ENCODE peak calls at places on chromosome 19, in nine cellular contexts. One of them, this sample, is unnamed.

GRCh38 chr19:33683881-33684549 is 62.3 kb downstream of the CHST8 start:
- DNase-seq in COR-L47: no peak
- DNase-seq in NCI-H1092 treated with DMSO at 0.1 percent for 48 hours: no peak
- DNase-seq in activated CD4-positive, alpha-beta T cell treated with anti-CD3 and anti-CD28 coated beads, Interleukin-2, amount 50 U/mL, for 48 hours: peak
- DNase-seq in mesothelial cell of epicardium: peak
- DNase-seq in mesendoderm: peak
- DNase-seq in AG20443: peak
- DNase-seq in caudate nucleus: no peak
- DNase-seq in globus pallidus: no peak
- DNase-seq in this sample: no peak

GRCh38 chr19:3129112-3129511 is 6.7 kb upstream of the GNA15 start:
- DNase-seq in NCI-H1092 treated with DMSO at 0.1 percent for 48 hours: peak
- DNase-seq in AG20443: no peak
- DNase-seq in caudate nucleus: no peak
- DNase-seq in mesothelial cell of epicardium: no peak
- DNase-seq in globus pallidus: no peak
- DNase-seq in COR-L47: peak
- DNase-seq in mesendoderm: no peak
- DNase-seq in activated CD4-positive, alpha-beta T cell treated with anti-CD3 and anti-CD28 coated beads, Interleukin-2, amount 50 U/mL, for 48 hours: no peak
- DNase-seq in this sample: no peak

GRCh38 chr19:38263696-38264485 is 482 bp upstream of the SPINT2 start:
- DNase-seq in globus pallidus: no peak
- DNase-seq in activated CD4-positive, alpha-beta T cell treated with anti-CD3 and anti-CD28 coated beads, Interleukin-2, amount 50 U/mL, for 48 hours: peak
- DNase-seq in mesendoderm: peak
- DNase-seq in mesothelial cell of epicardium: peak
- DNase-seq in AG20443: peak
- DNase-seq in COR-L47: peak
- DNase-seq in NCI-H1092 treated with DMSO at 0.1 percent for 48 hours: peak
- DNase-seq in caudate nucleus: no peak
- DNase-seq in this sample: no peak

GRCh38 chr19:2469102-2469914 is 6.6 kb upstream of the GADD45B start:
- DNase-seq in globus pallidus: no peak
- DNase-seq in COR-L47: no peak
- DNase-seq in mesendoderm: peak
- DNase-seq in caudate nucleus: no peak
- DNase-seq in AG20443: peak
- DNase-seq in activated CD4-positive, alpha-beta T cell treated with anti-CD3 and anti-CD28 coated beads, Interleukin-2, amount 50 U/mL, for 48 hours: peak
- DNase-seq in NCI-H1092 treated with DMSO at 0.1 percent for 48 hours: no peak
- DNase-seq in mesothelial cell of epicardium: no peak
- DNase-seq in this sample: no peak

GRCh38 chr19:6278740-6279619 is 795 bp downstream of the MLLT1 start:
- DNase-seq in caudate nucleus: no peak
- DNase-seq in mesothelial cell of epicardium: no peak
- DNase-seq in AG20443: no peak
- DNase-seq in COR-L47: no peak
- DNase-seq in globus pallidus: no peak
- DNase-seq in mesendoderm: no peak
- DNase-seq in NCI-H1092 treated with DMSO at 0.1 percent for 48 hours: no peak
- DNase-seq in activated CD4-positive, alpha-beta T cell treated with anti-CD3 and anti-CD28 coated beads, Interleukin-2, amount 50 U/mL, for 48 hours: peak
- DNase-seq in this sample: no peak

GRCh38 chr19:16541526-16542044 is 652 bp downstream of the CHERP start:
- DNase-seq in AG20443: peak
- DNase-seq in activated CD4-positive, alpha-beta T cell treated with anti-CD3 and anti-CD28 coated beads, Interleukin-2, amount 50 U/mL, for 48 hours: no peak
- DNase-seq in caudate nucleus: no peak
- DNase-seq in globus pallidus: no peak
- DNase-seq in mesothelial cell of epicardium: no peak
- DNase-seq in COR-L47: no peak
- DNase-seq in NCI-H1092 treated with DMSO at 0.1 percent for 48 hours: no peak
- DNase-seq in mesendoderm: no peak
- DNase-seq in this sample: no peak

GRCh38 chr19:32351807-32352630 is 6.6 kb downstream of the ZNF507 start:
- DNase-seq in NCI-H1092 treated with DMSO at 0.1 percent for 48 hours: no peak
- DNase-seq in activated CD4-positive, alpha-beta T cell treated with anti-CD3 and anti-CD28 coated beads, Interleukin-2, amount 50 U/mL, for 48 hours: no peak
- DNase-seq in AG20443: no peak
- DNase-seq in mesothelial cell of epicardium: no peak
- DNase-seq in COR-L47: no peak
- DNase-seq in caudate nucleus: no peak
- DNase-seq in mesendoderm: no peak
- DNase-seq in globus pallidus: no peak
- DNase-seq in this sample: no peak

GRCh38 chr19:2113436-2114211 is 16.9 kb downstream of the IZUMO4 start:
- DNase-seq in NCI-H1092 treated with DMSO at 0.1 percent for 48 hours: no peak
- DNase-seq in caudate nucleus: no peak
- DNase-seq in AG20443: no peak
- DNase-seq in COR-L47: no peak
- DNase-seq in mesendoderm: no peak
- DNase-seq in activated CD4-positive, alpha-beta T cell treated with anti-CD3 and anti-CD28 coated beads, Interleukin-2, amount 50 U/mL, for 48 hours: no peak
- DNase-seq in mesothelial cell of epicardium: no peak
- DNase-seq in globus pallidus: no peak
- DNase-seq in this sample: no peak

GRCh38 chr19:45253396-45254027 is 2.4 kb downstream of the MARK4 start:
- DNase-seq in caudate nucleus: peak
- DNase-seq in COR-L47: no peak
- DNase-seq in NCI-H1092 treated with DMSO at 0.1 percent for 48 hours: no peak
- DNase-seq in globus pallidus: no peak
- DNase-seq in mesothelial cell of epicardium: no peak
- DNase-seq in activated CD4-positive, alpha-beta T cell treated with anti-CD3 and anti-CD28 coated beads, Interleukin-2, amount 50 U/mL, for 48 hours: no peak
- DNase-seq in mesendoderm: peak
- DNase-seq in AG20443: peak
- DNase-seq in this sample: peak

GRCh38 chr19:13861392-13861713 is 15.6 kb upstream of the NANOS3 start:
- DNase-seq in activated CD4-positive, alpha-beta T cell treated with anti-CD3 and anti-CD28 coated beads, Interleukin-2, amount 50 U/mL, for 48 hours: no peak
- DNase-seq in globus pallidus: no peak
- DNase-seq in mesendoderm: no peak
- DNase-seq in NCI-H1092 treated with DMSO at 0.1 percent for 48 hours: no peak
- DNase-seq in AG20443: no peak
- DNase-seq in COR-L47: no peak
- DNase-seq in mesothelial cell of epicardium: no peak
- DNase-seq in caudate nucleus: no peak
- DNase-seq in this sample: no peak

GRCh38 chr19:43438291-43439162 is 23.8 kb downstream of the TEX101 start:
- DNase-seq in caudate nucleus: no peak
- DNase-seq in NCI-H1092 treated with DMSO at 0.1 percent for 48 hours: no peak
- DNase-seq in mesendoderm: no peak
- DNase-seq in AG20443: peak
- DNase-seq in COR-L47: no peak
- DNase-seq in activated CD4-positive, alpha-beta T cell treated with anti-CD3 and anti-CD28 coated beads, Interleukin-2, amount 50 U/mL, for 48 hours: peak
- DNase-seq in globus pallidus: no peak
- DNase-seq in mesothelial cell of epicardium: no peak
- DNase-seq in this sample: no peak

GRCh38 chr19:19540707-19541515 is 2.8 kb downstream of the CILP2 start:
- DNase-seq in NCI-H1092 treated with DMSO at 0.1 percent for 48 hours: no peak
- DNase-seq in mesothelial cell of epicardium: no peak
- DNase-seq in mesendoderm: peak
- DNase-seq in activated CD4-positive, alpha-beta T cell treated with anti-CD3 and anti-CD28 coated beads, Interleukin-2, amount 50 U/mL, for 48 hours: peak
- DNase-seq in caudate nucleus: peak
- DNase-seq in AG20443: peak
- DNase-seq in COR-L47: no peak
- DNase-seq in globus pallidus: no peak
- DNase-seq in this sample: no peak

GRCh38 chr19:39969681-39970423 is 1.1 kb upstream of the PSMC4 start:
- DNase-seq in COR-L47: no peak
- DNase-seq in AG20443: no peak
- DNase-seq in globus pallidus: no peak
- DNase-seq in activated CD4-positive, alpha-beta T cell treated with anti-CD3 and anti-CD28 coated beads, Interleukin-2, amount 50 U/mL, for 48 hours: peak
- DNase-seq in caudate nucleus: no peak
- DNase-seq in mesothelial cell of epicardium: no peak
- DNase-seq in mesendoderm: no peak
- DNase-seq in NCI-H1092 treated with DMSO at 0.1 percent for 48 hours: no peak
- DNase-seq in this sample: no peak

GRCh38 chr19:6383188-6383587 is 7.5 kb upstream of the PSPN start:
- DNase-seq in NCI-H1092 treated with DMSO at 0.1 percent for 48 hours: no peak
- DNase-seq in globus pallidus: no peak
- DNase-seq in mesothelial cell of epicardium: no peak
- DNase-seq in activated CD4-positive, alpha-beta T cell treated with anti-CD3 and anti-CD28 coated beads, Interleukin-2, amount 50 U/mL, for 48 hours: no peak
- DNase-seq in mesendoderm: no peak
- DNase-seq in COR-L47: no peak
- DNase-seq in AG20443: no peak
- DNase-seq in caudate nucleus: no peak
- DNase-seq in this sample: peak

GRCh38 chr19:44723952-44724319 is 24.6 kb upstream of the BCL3 start:
- DNase-seq in mesothelial cell of epicardium: peak
- DNase-seq in AG20443: peak
- DNase-seq in NCI-H1092 treated with DMSO at 0.1 percent for 48 hours: peak
- DNase-seq in globus pallidus: peak
- DNase-seq in mesendoderm: peak
- DNase-seq in activated CD4-positive, alpha-beta T cell treated with anti-CD3 and anti-CD28 coated beads, Interleukin-2, amount 50 U/mL, for 48 hours: peak
- DNase-seq in COR-L47: peak
- DNase-seq in caudate nucleus: peak
- DNase-seq in this sample: peak

GRCh38 chr19:47377208-47377701 is 28.1 kb downstream of the DHX34 start:
- DNase-seq in AG20443: no peak
- DNase-seq in NCI-H1092 treated with DMSO at 0.1 percent for 48 hours: peak
- DNase-seq in COR-L47: peak
- DNase-seq in globus pallidus: no peak
- DNase-seq in mesothelial cell of epicardium: no peak
- DNase-seq in activated CD4-positive, alpha-beta T cell treated with anti-CD3 and anti-CD28 coated beads, Interleukin-2, amount 50 U/mL, for 48 hours: no peak
- DNase-seq in caudate nucleus: peak
- DNase-seq in mesendoderm: peak
- DNase-seq in this sample: peak

GRCh38 chr19:16660763-16661479 is at the start of gene TMEM38A:
- DNase-seq in mesendoderm: no peak
- DNase-seq in NCI-H1092 treated with DMSO at 0.1 percent for 48 hours: peak
- DNase-seq in COR-L47: no peak
- DNase-seq in caudate nucleus: peak
- DNase-seq in globus pallidus: peak
- DNase-seq in activated CD4-positive, alpha-beta T cell treated with anti-CD3 and anti-CD28 coated beads, Interleukin-2, amount 50 U/mL, for 48 hours: peak
- DNase-seq in AG20443: peak
- DNase-seq in mesothelial cell of epicardium: peak
- DNase-seq in this sample: no peak

GRCh38 chr19:33429891-33430673 is 56.6 kb downstream of the CEBPG start:
- DNase-seq in mesothelial cell of epicardium: peak
- DNase-seq in activated CD4-positive, alpha-beta T cell treated with anti-CD3 and anti-CD28 coated beads, Interleukin-2, amount 50 U/mL, for 48 hours: no peak
- DNase-seq in caudate nucleus: no peak
- DNase-seq in mesendoderm: no peak
- DNase-seq in COR-L47: no peak
- DNase-seq in AG20443: no peak
- DNase-seq in NCI-H1092 treated with DMSO at 0.1 percent for 48 hours: no peak
- DNase-seq in globus pallidus: peak
- DNase-seq in this sample: no peak

GRCh38 chr19:2127758-2128157 is 23.6 kb downstream of the AP3D1 start:
- DNase-seq in caudate nucleus: no peak
- DNase-seq in globus pallidus: no peak
- DNase-seq in AG20443: no peak
- DNase-seq in mesothelial cell of epicardium: no peak
- DNase-seq in activated CD4-positive, alpha-beta T cell treated with anti-CD3 and anti-CD28 coated beads, Interleukin-2, amount 50 U/mL, for 48 hours: no peak
- DNase-seq in NCI-H1092 treated with DMSO at 0.1 percent for 48 hours: no peak
- DNase-seq in mesendoderm: peak
- DNase-seq in COR-L47: no peak
- DNase-seq in this sample: no peak